ENCODE peak calls at places on chromosomes 12 and 14, in five cellular contexts. One of them, this sample, is unnamed.

GRCh38 chr14:94462219-94462551 is 9.6 kb upstream of the SERPINA11 start:
- DNase-seq in stomach: no peak
- DNase-seq in IMR-90: no peak
- DNase-seq in right lobe of liver: no peak
- DNase-seq in NB4: no peak
- DNase-seq in this sample: no peak

GRCh38 chr12:122851820-122852219 is 16.6 kb downstream of the HIP1R start:
- DNase-seq in NB4: no peak
- DNase-seq in right lobe of liver: no peak
- DNase-seq in stomach: no peak
- DNase-seq in IMR-90: peak; percentile 91
- DNase-seq in this sample: peak; percentile 99

GRCh38 chr14:71682337-71682736 is 249.9 kb upstream of the RGS6 start:
- DNase-seq in NB4: no peak
- DNase-seq in stomach: no peak
- DNase-seq in IMR-90: peak; percentile 82
- DNase-seq in right lobe of liver: no peak
- DNase-seq in this sample: no peak

GRCh38 chr14:53947452-53948180 is 9.0 kb downstream of the BMP4 start:
- DNase-seq in stomach: no peak
- DNase-seq in NB4: no peak
- DNase-seq in IMR-90: peak; percentile 40
- DNase-seq in right lobe of liver: no peak
- DNase-seq in this sample: no peak

GRCh38 chr14:80940146-80940545 is 1.4 kb downstream of the CEP128 start:
- DNase-seq in stomach: no peak
- DNase-seq in NB4: peak; percentile 48
- DNase-seq in right lobe of liver: no peak
- DNase-seq in IMR-90: no peak
- DNase-seq in this sample: no peak

GRCh38 chr14:104175041-104175440 is 36.7 kb downstream of the KIF26A start:
- DNase-seq in IMR-90: no peak
- DNase-seq in stomach: no peak
- DNase-seq in right lobe of liver: no peak
- DNase-seq in NB4: no peak
- DNase-seq in this sample: no peak

GRCh38 chr12:28316067-28316466 is 125.8 kb downstream of the CCDC91 start:
- DNase-seq in NB4: no peak
- DNase-seq in right lobe of liver: no peak
- DNase-seq in stomach: no peak
- DNase-seq in IMR-90: no peak
- DNase-seq in this sample: no peak

GRCh38 chr12:78120866-78121590 is 290.3 kb downstream of the NAV3 start:
- DNase-seq in IMR-90: peak; percentile 52
- DNase-seq in stomach: no peak
- DNase-seq in right lobe of liver: no peak
- DNase-seq in NB4: peak; percentile 65
- DNase-seq in this sample: no peak

GRCh38 chr12:57755454-57756372 is 810 bp downstream of the MARCHF9 start:
- DNase-seq in IMR-90: no peak
- DNase-seq in right lobe of liver: no peak
- DNase-seq in stomach: peak; percentile 67
- DNase-seq in NB4: peak; percentile 35
- DNase-seq in this sample: no peak

GRCh38 chr14:102280376-102280962 is 24.5 kb downstream of the MOK start:
- DNase-seq in NB4: peak; percentile 80
- DNase-seq in IMR-90: peak; percentile 99
- DNase-seq in stomach: no peak
- DNase-seq in right lobe of liver: no peak
- DNase-seq in this sample: peak; percentile 73

GRCh38 chr12:6851921-6852650 is at the start of gene USP5:
- DNase-seq in right lobe of liver: peak; percentile 99
- DNase-seq in IMR-90: peak; percentile 100
- DNase-seq in stomach: peak; percentile 99
- DNase-seq in NB4: peak; percentile 100
- DNase-seq in this sample: peak; percentile 94
- TF ChIP-seq POLR2A in right lobe of liver: no peak
- TF ChIP-seq POLR2A in IMR-90: no peak
- TF ChIP-seq POLR2A in stomach: no peak
- TF ChIP-seq POLR2A in NB4: peak; percentile 76
- TF ChIP-seq POLR2A in this sample: peak; percentile 72

GRCh38 chr12:112557954-112558630 is 139.3 kb downstream of the PTPN11 start:
- DNase-seq in stomach: no peak
- DNase-seq in IMR-90: no peak
- DNase-seq in NB4: no peak
- DNase-seq in right lobe of liver: no peak
- DNase-seq in this sample: no peak

GRCh38 chr12:112551681-112552080 is 132.9 kb downstream of the PTPN11 start:
- DNase-seq in IMR-90: no peak
- DNase-seq in stomach: no peak
- DNase-seq in NB4: no peak
- DNase-seq in right lobe of liver: no peak
- DNase-seq in this sample: no peak

GRCh38 chr12:112559784-112560183 is 141.0 kb downstream of the PTPN11 start:
- DNase-seq in NB4: no peak
- DNase-seq in stomach: no peak
- DNase-seq in right lobe of liver: no peak
- DNase-seq in IMR-90: peak; percentile 7
- DNase-seq in this sample: no peak

DNA sequence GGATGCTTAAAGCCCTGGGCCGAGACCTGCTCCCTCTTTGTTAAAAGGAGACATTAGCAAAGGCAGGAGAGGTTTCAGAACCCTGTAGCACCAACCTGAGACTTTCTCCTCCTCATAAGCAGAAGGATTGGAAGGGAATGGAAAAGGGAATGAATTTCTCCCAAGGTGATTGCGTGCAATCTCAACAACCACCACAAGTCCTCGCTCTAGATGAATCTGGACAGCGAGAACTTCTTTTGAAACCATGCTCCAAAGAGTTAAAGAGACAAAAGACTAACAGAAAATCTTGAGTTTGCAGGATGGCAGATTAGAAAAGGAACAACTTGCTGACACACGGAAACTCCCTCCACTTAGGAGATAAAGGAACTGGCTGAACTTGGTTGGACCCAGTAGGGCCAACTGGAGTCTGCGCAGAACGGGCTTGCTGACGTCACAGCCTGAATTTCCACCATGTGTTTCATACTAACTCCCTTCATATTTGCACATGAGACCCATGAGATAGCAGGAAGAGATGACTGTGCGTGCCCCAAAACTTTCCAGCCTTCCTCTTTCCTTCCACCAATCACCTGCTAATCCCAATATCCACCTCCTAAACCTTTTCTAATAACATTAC is 137.0 kb downstream of the PTPN11 start:
- DNase-seq in right lobe of liver: no peak
- DNase-seq in NB4: no peak
- DNase-seq in stomach: no peak
- DNase-seq in IMR-90: no peak
- DNase-seq in this sample: no peak
- TF ChIP-seq POLR2A in right lobe of liver: no peak
- TF ChIP-seq POLR2A in NB4: no peak
- TF ChIP-seq POLR2A in stomach: no peak
- TF ChIP-seq POLR2A in IMR-90: no peak
- TF ChIP-seq POLR2A in this sample: no peak

DNA sequence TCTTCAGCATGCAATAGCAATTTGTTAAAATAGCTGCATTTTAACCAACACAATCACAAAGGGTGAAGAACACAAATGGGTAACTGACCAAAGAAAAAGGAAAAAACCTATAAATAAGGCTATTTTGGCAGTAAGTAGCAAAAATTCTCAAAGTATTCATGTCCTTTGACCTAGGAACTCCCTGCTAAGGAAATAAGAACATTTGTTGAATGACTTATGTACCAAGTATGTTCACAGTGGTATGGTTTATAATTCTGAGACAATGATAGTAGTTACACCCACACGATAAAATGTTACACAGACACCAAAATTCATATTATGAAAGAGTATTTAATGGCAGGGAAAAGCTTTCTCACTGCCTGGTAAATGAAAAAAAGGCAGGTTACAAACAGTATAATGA is 16.9 kb downstream of the CCDC88C start:
- DNase-seq in NB4: no peak
- DNase-seq in right lobe of liver: no peak
- DNase-seq in stomach: no peak
- DNase-seq in IMR-90: peak; percentile 8
- DNase-seq in this sample: no peak
- TF ChIP-seq POLR2A in NB4: no peak
- TF ChIP-seq POLR2A in right lobe of liver: no peak
- TF ChIP-seq POLR2A in stomach: no peak
- TF ChIP-seq POLR2A in IMR-90: no peak
- TF ChIP-seq POLR2A in this sample: no peak

GRCh38 chr12:108973753-108974152 is 47.1 kb downstream of the SVOP start:
- DNase-seq in NB4: no peak
- DNase-seq in right lobe of liver: no peak
- DNase-seq in stomach: no peak
- DNase-seq in IMR-90: no peak
- DNase-seq in this sample: no peak
- TF ChIP-seq POLR2A in NB4: no peak
- TF ChIP-seq POLR2A in right lobe of liver: no peak
- TF ChIP-seq POLR2A in stomach: no peak
- TF ChIP-seq POLR2A in IMR-90: no peak
- TF ChIP-seq POLR2A in this sample: no peak

GRCh38 chr12:104682790-104683279 is 226.1 kb downstream of the CHST11 start:
- DNase-seq in NB4: peak; percentile 93
- DNase-seq in right lobe of liver: no peak
- DNase-seq in stomach: no peak
- DNase-seq in IMR-90: no peak
- DNase-seq in this sample: no peak
- TF ChIP-seq POLR2A in NB4: no peak
- TF ChIP-seq POLR2A in right lobe of liver: no peak
- TF ChIP-seq POLR2A in stomach: no peak
- TF ChIP-seq POLR2A in IMR-90: no peak
- TF ChIP-seq POLR2A in this sample: no peak

GRCh38 chr12:54301428-54302045 is 722 bp upstream of the NFE2 start:
- DNase-seq in stomach: no peak
- DNase-seq in IMR-90: no peak
- DNase-seq in NB4: peak; percentile 56
- DNase-seq in right lobe of liver: no peak
- DNase-seq in this sample: no peak

GRCh38 chr12:54300267-54300731 is 516 bp downstream of the NFE2 start:
- DNase-seq in IMR-90: no peak
- DNase-seq in NB4: no peak
- DNase-seq in right lobe of liver: no peak
- DNase-seq in stomach: no peak
- DNase-seq in this sample: no peak

GRCh38 chr12:54299515-54300266 is 1.1 kb downstream of the NFE2 start:
- DNase-seq in NB4: peak; percentile 75
- DNase-seq in IMR-90: no peak
- DNase-seq in right lobe of liver: no peak
- DNase-seq in stomach: no peak
- DNase-seq in this sample: no peak

GRCh38 chr12:54298904-54299303 is 1.9 kb downstream of the NFE2 start:
- DNase-seq in right lobe of liver: no peak
- DNase-seq in stomach: no peak
- DNase-seq in IMR-90: no peak
- DNase-seq in NB4: peak; percentile 38
- DNase-seq in this sample: no peak

GRCh38 chr12:54300732-54301427 is at the start of gene NFE2:
- DNase-seq in stomach: peak; percentile 66
- DNase-seq in right lobe of liver: peak; percentile 61
- DNase-seq in NB4: peak; percentile 97
- DNase-seq in IMR-90: peak; percentile 77
- DNase-seq in this sample: peak; percentile 49
- TF ChIP-seq POLR2A in stomach: no peak
- TF ChIP-seq POLR2A in right lobe of liver: no peak
- TF ChIP-seq POLR2A in NB4: peak; percentile 78
- TF ChIP-seq POLR2A in IMR-90: no peak
- TF ChIP-seq POLR2A in this sample: no peak

GRCh38 chr14:75063013-75063412 is 811 bp downstream of the ACYP1 start:
- DNase-seq in right lobe of liver: no peak
- DNase-seq in IMR-90: no peak
- DNase-seq in stomach: no peak
- DNase-seq in NB4: no peak
- DNase-seq in this sample: no peak

GRCh38 chr14:75064205-75064567 is 362 bp upstream of the ACYP1 start:
- DNase-seq in IMR-90: no peak
- DNase-seq in NB4: no peak
- DNase-seq in right lobe of liver: no peak
- DNase-seq in stomach: no peak
- DNase-seq in this sample: no peak

GRCh38 chr14:75060420-75060819 is 3.4 kb downstream of the ACYP1 start:
- DNase-seq in right lobe of liver: no peak
- DNase-seq in IMR-90: no peak
- DNase-seq in stomach: no peak
- DNase-seq in NB4: no peak
- DNase-seq in this sample: no peak

GRCh38 chr14:75067212-75067611 is 2.2 kb upstream of the ZC2HC1C start:
- DNase-seq in NB4: no peak
- DNase-seq in right lobe of liver: no peak
- DNase-seq in IMR-90: no peak
- DNase-seq in stomach: no peak
- DNase-seq in this sample: no peak

DNA sequence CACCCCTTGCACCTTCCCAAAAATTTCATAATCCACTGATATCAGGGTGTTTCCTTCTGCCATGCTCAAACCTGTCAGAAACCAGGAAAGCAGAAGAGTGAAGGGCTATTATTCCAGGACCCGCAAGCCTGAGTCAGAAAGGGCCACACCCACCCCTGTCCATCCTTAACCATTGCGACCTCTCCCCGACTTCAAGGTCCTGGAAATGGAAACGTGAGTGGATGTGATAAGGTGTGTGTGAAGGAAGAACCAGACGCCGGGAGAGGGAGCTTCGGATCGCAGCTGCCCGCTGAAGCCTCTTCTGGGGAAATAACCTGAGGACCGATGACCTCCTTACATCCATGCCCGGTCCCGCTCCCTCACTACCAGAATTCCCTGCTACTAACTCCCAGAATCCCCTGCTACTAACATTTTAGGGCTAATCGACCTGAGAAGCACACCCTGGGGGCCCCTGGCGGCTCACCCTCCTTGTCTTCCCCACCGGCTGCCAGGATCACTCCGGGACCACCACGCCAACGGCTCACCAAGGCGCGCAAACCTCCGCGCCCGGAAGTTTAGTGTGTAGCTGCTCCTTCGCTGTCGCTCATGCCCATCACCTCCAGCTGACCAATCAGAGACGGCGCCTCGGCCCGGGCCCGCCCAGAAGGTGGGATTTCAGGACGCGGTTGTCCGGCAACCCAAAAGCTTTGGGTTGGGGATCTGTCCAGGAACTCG is at the start of gene ACYP1:
- DNase-seq in right lobe of liver: peak; percentile 94
- DNase-seq in stomach: peak; percentile 95
- DNase-seq in IMR-90: peak; percentile 84
- DNase-seq in NB4: peak; percentile 92
- DNase-seq in this sample: peak; percentile 53
- TF ChIP-seq POLR2A in right lobe of liver: no peak
- TF ChIP-seq POLR2A in stomach: no peak
- TF ChIP-seq POLR2A in IMR-90: no peak
- TF ChIP-seq POLR2A in NB4: peak; percentile 80
- TF ChIP-seq POLR2A in this sample: peak; percentile 50

DNA sequence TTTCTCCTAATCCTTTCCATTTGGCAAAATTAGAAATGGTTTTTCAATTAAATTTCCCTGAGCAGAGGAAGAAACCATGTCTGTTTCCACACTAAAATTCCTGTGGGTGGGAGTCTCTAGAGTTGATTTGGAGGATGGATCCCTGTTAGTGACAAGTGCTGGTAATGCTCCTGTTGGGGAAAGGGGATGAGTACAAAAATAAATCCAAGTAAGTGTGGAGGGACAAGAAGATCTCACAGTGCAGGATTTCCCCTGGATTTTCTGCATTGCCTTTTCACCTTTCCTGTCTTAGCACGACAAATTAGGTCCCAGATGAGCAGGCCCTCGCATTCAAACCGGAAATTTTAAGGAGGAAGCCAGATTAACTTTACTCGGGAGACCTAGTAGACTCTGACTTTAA is 107.5 kb downstream of the DAD1 start:
- DNase-seq in IMR-90: no peak
- DNase-seq in NB4: no peak
- DNase-seq in right lobe of liver: no peak
- DNase-seq in stomach: no peak
- DNase-seq in this sample: no peak
- TF ChIP-seq POLR2A in IMR-90: no peak
- TF ChIP-seq POLR2A in NB4: no peak
- TF ChIP-seq POLR2A in right lobe of liver: no peak
- TF ChIP-seq POLR2A in stomach: no peak
- TF ChIP-seq POLR2A in this sample: no peak

This sample was measured in H54.